ENCODE peak calls at places on chromosomes 4 and X, in seven cellular contexts. I is NCI-H1092; D is fibroblast of gingiva; C is activated T-cell treated with anti-CD3 and anti-CD28 coated beads, Interleukin-2, amount 50 U/mL, for 72 hours; Y is nephron progenitor cell; V is astrocyte of the spinal cord; O is NCI-H146. U is an unnamed sample.

GRCh38 chrX:45668686-45669443 is 468.2 kb upstream of the DIPK2B start:
- DNase-seq in I (no peak), Y (no peak), D (peak), O (no peak), C (no peak), V (peak), U (peak)

GRCh38 chr4:159401791-159402380 is 299.0 kb downstream of the RAPGEF2 start:
- DNase-seq in O (no peak), I (no peak), C (no peak), D (peak), V (peak), Y (no peak), U (no peak)

GRCh38 chrX:7927259-7928167 is at the start of gene PNPLA4:
- DNase-seq in I (no peak), Y (peak), V (peak), C (peak), O (peak), D (peak), U (peak)

GRCh38 chrX:120372667-120373370 is 10.9 kb downstream of the ATP1B4 start:
- DNase-seq in I (no peak), O (no peak), C (no peak), D (peak), Y (no peak), V (no peak), U (no peak)

GRCh38 chr4:17623451-17624001 is 9.1 kb downstream of the MED28 start:
- DNase-seq in C (no peak), V (no peak), O (no peak), D (peak), Y (no peak), I (no peak), U (no peak)

GRCh38 chr4:25925486-25926201 is 11.6 kb downstream of the SMIM20 start:
- DNase-seq in I (no peak), C (peak), V (peak), Y (peak), D (no peak), O (peak), U (no peak)

GRCh38 chr4:176547005-176547404 is 227.2 kb downstream of the SPCS3 start:
- DNase-seq in O (no peak), C (no peak), I (no peak), Y (no peak), D (peak), V (peak), U (no peak)

GRCh38 chr4:89939994-89940393 is 45.3 kb downstream of the MMRN1 start:
- DNase-seq in O (peak), I (peak), V (peak), C (no peak), D (peak), Y (no peak), U (no peak)

GRCh38 chrX:153946910-153947769 is 2.7 kb upstream of the RENBP start:
- DNase-seq in C (peak), I (peak), O (peak), Y (peak), V (peak), D (peak), U (no peak)